ENCODE peak calls at places on chromosomes 5 and 9, in ten cellular contexts. U is cardiac muscle cell, T is WTC11, A is H9, M is astrocyte of the spinal cord, K is OCI-LY7, D is uterus, Y is thoracic aorta, W is HFF-Myc, V is endothelial cell. P is an unnamed sample.
A peak's percentile ranks its signal among the peaks of the same experiment; 100 is the strongest.

GRCh38 chr9:126781717-126782388 is 23.0 kb upstream of the ZBTB43 start:
- DNase-seq in U (peak; percentile 81), T (peak; percentile 97), A (peak; percentile 91), M (peak; percentile 72), K (peak; percentile 69), D (peak; percentile 77), Y (peak; percentile 18), W (no peak), V (peak; percentile 96), P (peak; percentile 93)

GRCh38 chr5:83340511-83340918 is 131.0 kb upstream of the VCAN start:
- DNase-seq in U (peak; percentile 63), T (no peak), A (no peak), M (no peak), K (no peak), D (no peak), Y (no peak), W (no peak), V (no peak), P (no peak)

GRCh38 chr5:83780681-83781080 is 60.0 kb upstream of the HAPLN1 start:
- DNase-seq in U (no peak), T (no peak), A (no peak), M (no peak), K (no peak), D (no peak), Y (no peak), W (no peak), V (no peak), P (no peak)

GRCh38 chr9:114307323-114308250 is 15.3 kb upstream of the ORM1 start:
- DNase-seq in U (peak; percentile 37), T (no peak), A (no peak), M (peak; percentile 8), K (no peak), D (peak; percentile 12), Y (no peak), W (no peak), V (no peak), P (no peak)

GRCh38 chr5:24633705-24634325 is 11.0 kb downstream of the CDH10 start:
- DNase-seq in U (peak; percentile 43), T (no peak), A (no peak), M (peak; percentile 47), K (peak; percentile 47), D (no peak), Y (no peak), W (peak; percentile 6), V (peak; percentile 21), P (no peak)

GRCh38 chr9:90044710-90045151 is 439.9 kb downstream of the GADD45G start:
- DNase-seq in U (no peak), T (no peak), A (no peak), M (peak; percentile 25), K (no peak), D (no peak), Y (no peak), W (no peak), V (no peak), P (no peak)

GRCh38 chr9:32551491-32552049 is 557 bp upstream of the SMIM27 start:
- DNase-seq in U (no peak), T (no peak), A (peak; percentile 33), M (no peak), K (peak; percentile 64), D (peak; percentile 26), Y (no peak), W (no peak), V (peak; percentile 28), P (no peak)

GRCh38 chr5:120818128-120818527 is 354.0 kb downstream of the PRR16 start:
- DNase-seq in U (no peak), T (peak; percentile 17), A (no peak), M (no peak), K (no peak), D (no peak), Y (no peak), W (no peak), V (no peak), P (no peak)

GRCh38 chr5:19853616-19854240 is 134.3 kb downstream of the CDH18 start:
- DNase-seq in U (peak; percentile 35), T (no peak), A (no peak), M (peak; percentile 62), K (no peak), D (no peak), Y (no peak), W (peak; percentile 11), V (no peak), P (no peak)

GRCh38 chr5:1316941-1317340 is 22.1 kb upstream of the TERT start:
- DNase-seq in U (no peak), T (no peak), A (peak; percentile 23), M (no peak), K (no peak), D (no peak), Y (no peak), W (no peak), V (no peak), P (no peak)

GRCh38 chr5:14025566-14026276 is 81.2 kb upstream of the DNAH5 start:
- DNase-seq in U (no peak), T (no peak), A (no peak), M (no peak), K (no peak), D (no peak), Y (no peak), W (no peak), V (no peak), P (no peak)

GRCh38 chr9:32502996-32503395 is 23.0 kb downstream of the RIGI start:
- DNase-seq in U (no peak), T (no peak), A (no peak), M (peak; percentile 22), K (no peak), D (no peak), Y (no peak), W (no peak), V (no peak), P (no peak)

GRCh38 chr9:136697146-136697820 is 10.0 kb upstream of the AGPAT2 start:
- DNase-seq in U (no peak), T (no peak), A (no peak), M (no peak), K (no peak), D (no peak), Y (no peak), W (no peak), V (no peak), P (no peak)

GRCh38 chr9:135596211-135596610 is 34.7 kb downstream of the PAEP start:
- DNase-seq in U (peak; percentile 7), T (no peak), A (no peak), M (no peak), K (no peak), D (no peak), Y (no peak), W (no peak), V (no peak), P (no peak)

GRCh38 chr9:129697111-129697955 is 31.9 kb downstream of the PRRX2 start:
- DNase-seq in U (peak; percentile 68), T (peak; percentile 44), A (peak; percentile 54), M (peak; percentile 57), K (no peak), D (peak; percentile 64), Y (peak; percentile 75), W (peak; percentile 67), V (peak; percentile 39), P (no peak)

GRCh38 chr5:66230551-66230950 is 86.5 kb downstream of the SREK1 start:
- DNase-seq in U (peak; percentile 16), T (no peak), A (peak; percentile 67), M (peak; percentile 32), K (no peak), D (no peak), Y (no peak), W (no peak), V (peak; percentile 24), P (no peak)

GRCh38 chr9:115232375-115232774 is 114.4 kb upstream of the TNC start:
- DNase-seq in U (no peak), T (no peak), A (no peak), M (no peak), K (no peak), D (no peak), Y (no peak), W (no peak), V (no peak), P (no peak)

GRCh38 chr5:10735569-10736255 is 25.3 kb downstream of the DAP start:
- DNase-seq in U (no peak), T (no peak), A (no peak), M (no peak), K (peak; percentile 85), D (no peak), Y (no peak), W (no peak), V (no peak), P (no peak)

DNA sequence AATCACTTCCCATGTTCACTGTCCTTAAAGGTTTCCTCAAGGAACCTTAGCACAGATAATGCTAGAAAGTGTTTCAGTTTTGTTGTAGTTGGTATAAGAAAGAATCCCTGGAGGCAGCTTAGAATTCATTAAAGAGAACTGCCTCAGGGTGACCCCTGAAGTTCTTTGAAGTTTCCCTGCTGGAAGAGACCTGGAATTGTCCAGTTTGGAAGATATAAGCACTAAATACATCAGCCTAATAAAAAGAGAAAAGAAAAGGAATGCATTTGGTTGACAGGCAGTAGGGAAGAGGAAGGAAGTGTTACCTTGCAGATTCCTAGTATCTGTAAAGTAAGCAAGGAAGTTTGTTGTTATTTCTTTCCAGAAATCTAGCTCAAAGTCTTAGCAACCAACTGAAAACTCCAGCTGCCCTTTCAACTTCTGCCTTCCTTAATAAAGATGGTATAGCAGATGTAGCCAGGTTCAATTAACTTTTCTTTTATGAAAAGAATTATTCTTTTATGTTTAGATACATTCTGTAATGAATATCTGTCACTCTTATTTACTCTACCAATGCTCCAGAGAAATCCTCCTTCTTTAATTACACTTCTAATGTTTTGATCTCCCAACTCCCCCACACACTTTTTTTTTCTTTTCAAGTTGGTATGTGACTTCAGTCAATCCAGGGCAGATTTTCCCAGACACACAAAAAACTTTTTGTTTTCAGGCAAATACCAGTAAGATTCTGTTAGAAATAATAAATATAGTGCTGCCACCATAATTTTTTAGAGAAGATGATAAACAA is 999.8 kb upstream of the DMAC1 start:
- DNase-seq in U (no peak), T (no peak), A (no peak), M (no peak), K (no peak), D (no peak), Y (no peak), W (no peak), V (no peak), P (no peak)
- TF ChIP-seq CTCF in U (no peak), T (no peak), A (no peak), M (no peak), K (no peak), D (no peak), Y (no peak), W (no peak), V (no peak), P (no peak)

GRCh38 chr9:134491856-134492255 is 149.7 kb upstream of the COL5A1 start:
- DNase-seq in U (no peak), T (no peak), A (no peak), M (no peak), K (no peak), D (no peak), Y (no peak), W (no peak), V (no peak), P (no peak)
- TF ChIP-seq CTCF in U (no peak), T (no peak), A (no peak), M (no peak), K (no peak), D (no peak), Y (no peak), W (no peak), V (no peak), P (no peak)

GRCh38 chr9:100028201-100028784 is 70.5 kb downstream of the ERP44 start:
- DNase-seq in U (peak; percentile 86), T (peak; percentile 86), A (peak; percentile 84), M (peak; percentile 80), K (peak; percentile 83), D (peak; percentile 68), Y (peak; percentile 10), W (peak; percentile 55), V (peak; percentile 84), P (peak; percentile 55)
- TF ChIP-seq CTCF in U (peak; percentile 99), T (peak; percentile 88), A (peak; percentile 94), M (peak; percentile 99), K (peak; percentile 99), D (peak; percentile 80), Y (peak; percentile 85), W (peak; percentile 96), V (peak; percentile 75), P (peak; percentile 88)

GRCh38 chr9:95182854-95183563 is 134.5 kb downstream of the FANCC start:
- DNase-seq in U (no peak), T (peak; percentile 65), A (peak; percentile 72), M (peak; percentile 51), K (no peak), D (no peak), Y (no peak), W (no peak), V (peak; percentile 33), P (no peak)
- TF ChIP-seq CTCF in U (peak; percentile 35), T (peak; percentile 14), A (peak; percentile 67), M (peak; percentile 48), K (no peak), D (no peak), Y (peak; percentile 35), W (no peak), V (peak; percentile 27), P (peak; percentile 52)

P was measured in progenitor cell of endocrine pancreas.